ENCODE peak calls at places on chromosome 17, in nine cellular contexts. Q is transverse colon; H is naive thymus-derived CD4-positive, alpha-beta T cell; M is Caco-2; O is AG10803; V is CD8-positive, alpha-beta memory T cell; K is stomach; N is body of pancreas; X is HFF-Myc. E is an unnamed sample.

GRCh38 chr17:34391241-34391640 is 28.2 kb upstream of the CCL1 start:
- DNase-seq in Q (no peak), H (no peak), M (no peak), O (no peak), V (no peak), K (no peak), N (no peak), X (no peak), E (no peak)

GRCh38 chr17:57823469-57824401 is 26.1 kb downstream of the MRPS23 start:
- DNase-seq in Q (no peak), H (no peak), M (no peak), O (peak), V (no peak), K (no peak), N (no peak), X (no peak), E (peak)

GRCh38 chr17:75181608-75182318 is 996 bp downstream of the SUMO2 start:
- DNase-seq in Q (peak), H (no peak), M (peak), O (no peak), V (peak), K (peak), N (no peak), X (no peak), E (no peak)

GRCh38 chr17:77499699-77500435 is 359.1 kb downstream of the SEC14L1 start:
- DNase-seq in Q (peak), H (no peak), M (no peak), O (no peak), V (peak), K (no peak), N (no peak), X (no peak), E (no peak)

GRCh38 chr17:81967533-81968395 is 6.8 kb upstream of the NOTUM start:
- DNase-seq in Q (peak), H (peak), M (peak), O (peak), V (peak), K (peak), N (peak), X (peak), E (peak)

GRCh38 chr17:13558588-13558987 is 43.1 kb downstream of the HS3ST3A1 start:
- DNase-seq in Q (no peak), H (no peak), M (no peak), O (no peak), V (no peak), K (no peak), N (no peak), X (no peak), E (no peak)

GRCh38 chr17:68356520-68356919 is 65.2 kb downstream of the ARSG start:
- DNase-seq in Q (peak), H (peak), M (no peak), O (no peak), V (peak), K (no peak), N (no peak), X (no peak), E (no peak)

GRCh38 chr17:45948881-45949624 is 50.0 kb upstream of the STH start:
- DNase-seq in Q (peak), H (peak), M (peak), O (peak), V (no peak), K (peak), N (peak), X (peak), E (peak)

GRCh38 chr17:77600346-77600745 is 358.2 kb upstream of the TNRC6C start:
- DNase-seq in Q (no peak), H (no peak), M (no peak), O (no peak), V (no peak), K (peak), N (no peak), X (no peak), E (no peak)

GRCh38 chr17:47698749-47699535 is 5.0 kb downstream of the TBKBP1 start:
- DNase-seq in Q (peak), H (peak), M (peak), O (peak), V (peak), K (peak), N (peak), X (no peak), E (peak)

GRCh38 chr17:17738901-17739300 is 57.6 kb downstream of the RAI1 start:
- DNase-seq in Q (peak), H (no peak), M (no peak), O (no peak), V (no peak), K (no peak), N (peak), X (no peak), E (no peak)

GRCh38 chr17:7281953-7282751 is 634 bp downstream of the SLC2A4 start:
- DNase-seq in Q (no peak), H (peak), M (no peak), O (no peak), V (no peak), K (no peak), N (peak), X (no peak), E (no peak)

GRCh38 chr17:72372185-72372584 is 251.4 kb downstream of the SOX9 start:
- DNase-seq in Q (no peak), H (no peak), M (no peak), O (peak), V (no peak), K (no peak), N (no peak), X (no peak), E (no peak)

GRCh38 chr17:60472449-60472848 is 50.2 kb downstream of the CHCT1 start:
- DNase-seq in Q (no peak), H (no peak), M (no peak), O (no peak), V (no peak), K (no peak), N (no peak), X (no peak), E (no peak)

GRCh38 chr17:7560172-7561027 is 1.3 kb upstream of the SENP3 start:
- DNase-seq in Q (peak), H (no peak), M (peak), O (peak), V (peak), K (peak), N (peak), X (no peak), E (peak)

GRCh38 chr17:66654341-66654740 is 180.6 kb upstream of the CACNG5 start:
- DNase-seq in Q (no peak), H (no peak), M (no peak), O (peak), V (no peak), K (no peak), N (no peak), X (no peak), E (peak)

GRCh38 chr17:32142857-32143524 is 689 bp downstream of the RHOT1 start:
- DNase-seq in Q (peak), H (no peak), M (peak), O (peak), V (no peak), K (peak), N (peak), X (no peak), E (peak)

GRCh38 chr17:76578376-76578775 is 7.3 kb downstream of the ST6GALNAC2 start:
- DNase-seq in Q (no peak), H (no peak), M (no peak), O (no peak), V (no peak), K (peak), N (no peak), X (no peak), E (no peak)

GRCh38 chr17:73534575-73534940 is 109.7 kb downstream of the SDK2 start:
- DNase-seq in Q (no peak), H (no peak), M (no peak), O (no peak), V (no peak), K (no peak), N (no peak), X (no peak), E (no peak)

GRCh38 chr17:42097691-42098661 is at the start of gene ZNF385C:
- DNase-seq in Q (no peak), H (peak), M (peak), O (no peak), V (peak), K (peak), N (peak), X (no peak), E (no peak)

GRCh38 chr17:9880582-9880999 is 24.5 kb downstream of the RCVRN start:
- DNase-seq in Q (no peak), H (no peak), M (no peak), O (peak), V (no peak), K (no peak), N (no peak), X (no peak), E (no peak)

GRCh38 chr17:48335858-48336500 is 94.0 kb downstream of the SKAP1 start:
- DNase-seq in Q (no peak), H (peak), M (peak), O (peak), V (no peak), K (no peak), N (no peak), X (peak), E (peak)

GRCh38 chr17:65182233-65182632 is 45.1 kb downstream of the RGS9 start:
- DNase-seq in Q (no peak), H (no peak), M (no peak), O (no peak), V (no peak), K (no peak), N (no peak), X (no peak), E (no peak)

GRCh38 chr17:44645341-44645740 is 10.9 kb upstream of the MEIOC start:
- DNase-seq in Q (no peak), H (no peak), M (no peak), O (no peak), V (no peak), K (no peak), N (no peak), X (no peak), E (no peak)

GRCh38 chr17:9886141-9886930 is 18.7 kb downstream of the RCVRN start:
- DNase-seq in Q (no peak), H (no peak), M (no peak), O (no peak), V (no peak), K (no peak), N (no peak), X (no peak), E (no peak)

GRCh38 chr17:49519781-49520180 is 24.7 kb downstream of the NGFR start:
- DNase-seq in Q (no peak), H (no peak), M (no peak), O (no peak), V (no peak), K (no peak), N (no peak), X (no peak), E (no peak)

GRCh38 chr17:83137523-83137922 is 58.1 kb downstream of the METRNL start:
- DNase-seq in Q (no peak), H (no peak), M (no peak), O (no peak), V (no peak), K (no peak), N (no peak), X (no peak), E (no peak)

GRCh38 chr17:8391711-8392110 is 5.9 kb downstream of the RNF222 start:
- DNase-seq in Q (no peak), H (no peak), M (no peak), O (peak), V (no peak), K (no peak), N (no peak), X (no peak), E (peak)

GRCh38 chr17:71342726-71343125 is 778.1 kb upstream of the SOX9 start:
- DNase-seq in Q (no peak), H (no peak), M (no peak), O (no peak), V (no peak), K (no peak), N (no peak), X (no peak), E (no peak)

GRCh38 chr17:3944485-3945388 is 19.5 kb downstream of the ATP2A3 start:
- DNase-seq in Q (peak), H (peak), M (peak), O (peak), V (no peak), K (peak), N (no peak), X (no peak), E (peak)

GRCh38 chr17:77496401-77496801 is 355.6 kb downstream of the SEC14L1 start:
- DNase-seq in Q (peak), H (no peak), M (no peak), O (no peak), V (peak), K (no peak), N (no peak), X (no peak), E (no peak)

GRCh38 chr17:44348234-44348987 is 3.3 kb downstream of the GRN start:
- DNase-seq in Q (peak), H (no peak), M (no peak), O (peak), V (no peak), K (no peak), N (no peak), X (no peak), E (peak)

GRCh38 chr17:29760279-29760721 is 137.6 kb upstream of the CORO6 start:
- DNase-seq in Q (peak), H (peak), M (peak), O (peak), V (peak), K (no peak), N (no peak), X (no peak), E (peak)
- H3K4me3 ChIP-seq in Q (peak), H (peak), M (peak), O (peak), V (peak), K (peak), N (peak), X (peak), E (peak)

GRCh38 chr17:79871131-79871530 is 31.9 kb upstream of the CBX4 start:
- DNase-seq in Q (no peak), H (no peak), M (no peak), O (no peak), V (no peak), K (no peak), N (no peak), X (no peak), E (no peak)

GRCh38 chr17:79873583-79873982 is 34.3 kb upstream of the CBX4 start:
- DNase-seq in Q (no peak), H (no peak), M (no peak), O (no peak), V (no peak), K (no peak), N (no peak), X (no peak), E (no peak)

GRCh38 chr17:79872762-79873161 is 33.5 kb upstream of the CBX4 start:
- DNase-seq in Q (no peak), H (no peak), M (no peak), O (no peak), V (no peak), K (no peak), N (no peak), X (no peak), E (no peak)

GRCh38 chr17:79866791-79867190 is 27.6 kb upstream of the CBX4 start:
- DNase-seq in Q (no peak), H (no peak), M (no peak), O (no peak), V (no peak), K (no peak), N (no peak), X (no peak), E (no peak)

DNA sequence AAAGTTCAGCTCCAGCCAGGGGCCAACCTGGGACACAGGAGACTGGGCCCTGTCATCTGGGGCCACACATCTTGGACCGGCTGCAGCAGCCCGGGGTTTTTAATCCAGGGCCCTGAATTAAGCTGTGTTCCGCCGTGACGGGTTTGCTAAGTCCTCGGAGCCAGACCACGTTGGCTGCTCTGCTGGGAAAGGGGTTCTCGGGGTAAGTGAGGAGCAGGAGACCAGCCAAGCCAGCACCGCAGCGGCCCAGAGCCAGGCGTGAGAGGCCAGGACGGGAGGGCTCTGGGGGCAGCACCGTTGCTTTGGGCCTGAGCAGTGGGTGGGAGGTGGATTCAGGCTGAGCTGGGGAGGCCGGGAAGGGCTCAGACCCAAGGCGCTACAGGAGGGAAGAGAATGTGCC is 31.3 kb upstream of the CBX4 start:
- DNase-seq in Q (no peak), H (no peak), M (no peak), O (no peak), V (no peak), K (no peak), N (no peak), X (no peak), E (no peak)
- H3K4me3 ChIP-seq in Q (no peak), H (no peak), M (no peak), O (no peak), V (no peak), K (no peak), N (no peak), X (no peak), E (no peak)

GRCh38 chr17:50561796-50562195 is 1.3 kb downstream of the CACNA1G start:
- DNase-seq in Q (no peak), H (peak), M (no peak), O (no peak), V (no peak), K (no peak), N (no peak), X (no peak), E (no peak)
- H3K4me3 ChIP-seq in Q (no peak), H (no peak), M (peak), O (peak), V (no peak), K (peak), N (no peak), X (no peak), E (no peak)

GRCh38 chr17:27380551-27380950 is 75.7 kb upstream of the KSR1 start:
- DNase-seq in Q (no peak), H (no peak), M (no peak), O (no peak), V (no peak), K (no peak), N (no peak), X (no peak), E (no peak)
- H3K4me3 ChIP-seq in Q (peak), H (no peak), M (no peak), O (peak), V (no peak), K (peak), N (no peak), X (peak), E (peak)

GRCh38 chr17:38560503-38561318 is 45.0 kb downstream of the SRCIN1 start:
- DNase-seq in Q (no peak), H (peak), M (no peak), O (peak), V (no peak), K (no peak), N (no peak), X (no peak), E (peak)

GRCh38 chr17:38558751-38559024 is 47.1 kb downstream of the SRCIN1 start:
- DNase-seq in Q (no peak), H (no peak), M (peak), O (no peak), V (no peak), K (no peak), N (no peak), X (no peak), E (no peak)

GRCh38 chr17:38561416-38562214 is 44.1 kb downstream of the SRCIN1 start:
- DNase-seq in Q (no peak), H (no peak), M (no peak), O (no peak), V (no peak), K (no peak), N (no peak), X (no peak), E (no peak)

GRCh38 chr17:38559025-38559879 is 46.5 kb downstream of the SRCIN1 start:
- DNase-seq in Q (peak), H (peak), M (peak), O (peak), V (peak), K (peak), N (peak), X (no peak), E (peak)

GRCh38 chr17:38559880-38560230 is 45.9 kb downstream of the SRCIN1 start:
- DNase-seq in Q (no peak), H (no peak), M (no peak), O (no peak), V (no peak), K (no peak), N (no peak), X (no peak), E (no peak)
- H3K4me3 ChIP-seq in Q (peak), H (peak), M (peak), O (no peak), V (peak), K (peak), N (no peak), X (no peak), E (no peak)

GRCh38 chr17:80455328-80455710 is 21.1 kb downstream of the NPTX1 start:
- DNase-seq in Q (peak), H (no peak), M (no peak), O (no peak), V (peak), K (peak), N (peak), X (no peak), E (no peak)

GRCh38 chr17:80452173-80452915 is 24.1 kb downstream of the NPTX1 start:
- DNase-seq in Q (no peak), H (no peak), M (no peak), O (peak), V (no peak), K (no peak), N (no peak), X (no peak), E (no peak)

GRCh38 chr17:80453980-80454556 is 22.3 kb downstream of the NPTX1 start:
- DNase-seq in Q (no peak), H (no peak), M (peak), O (no peak), V (peak), K (no peak), N (no peak), X (no peak), E (peak)

GRCh38 chr17:80454557-80455327 is 21.7 kb downstream of the NPTX1 start:
- DNase-seq in Q (peak), H (peak), M (peak), O (peak), V (peak), K (peak), N (peak), X (peak), E (peak)

DNA sequence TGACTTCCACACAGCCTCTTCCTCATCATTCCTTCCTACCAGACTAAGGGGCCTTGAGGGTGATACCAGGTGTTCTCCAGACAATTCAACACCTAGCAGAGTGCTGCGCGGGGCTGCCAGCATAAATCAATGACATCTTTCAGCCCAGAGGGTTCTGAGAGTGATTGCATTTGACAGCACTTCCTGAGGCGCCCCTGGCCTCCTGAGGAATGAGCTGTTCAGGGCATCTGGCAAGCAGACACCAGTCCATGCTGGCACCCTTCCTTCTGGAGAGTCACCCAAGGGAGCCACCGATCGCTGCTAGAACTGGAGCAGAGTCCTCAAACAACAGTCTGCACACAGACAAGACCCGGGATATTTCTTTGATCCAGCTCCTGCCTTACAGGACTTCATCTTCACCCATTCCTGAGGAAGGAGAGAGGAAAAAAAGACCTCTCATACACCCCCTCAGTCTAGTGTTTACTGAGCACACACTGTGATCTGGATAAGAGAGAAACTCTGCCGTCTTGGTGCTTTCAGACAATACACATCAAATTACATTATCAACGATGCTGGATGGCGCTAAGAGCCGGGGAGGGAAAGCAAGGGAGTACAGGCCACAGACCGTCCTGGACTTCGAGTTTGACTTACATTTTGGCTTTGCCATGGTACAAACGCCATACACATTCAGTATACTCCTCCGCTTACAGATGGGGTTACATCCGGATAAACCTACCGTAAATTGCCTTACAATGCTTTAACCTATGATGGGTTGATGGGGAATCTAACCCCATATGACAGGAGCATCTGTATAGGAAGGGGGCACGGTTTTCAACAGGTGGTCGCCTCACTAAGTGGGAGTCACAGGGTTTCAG is 23.1 kb downstream of the NPTX1 start:
- DNase-seq in Q (no peak), H (no peak), M (no peak), O (peak), V (no peak), K (no peak), N (peak), X (no peak), E (no peak)
- H3K4me3 ChIP-seq in Q (no peak), H (peak), M (peak), O (peak), V (no peak), K (peak), N (no peak), X (peak), E (peak)

GRCh38 chr17:38354466-38354865 is 2.8 kb downstream of the SOCS7 start:
- DNase-seq in Q (no peak), H (no peak), M (no peak), O (no peak), V (no peak), K (no peak), N (no peak), X (no peak), E (no peak)
- H3K4me3 ChIP-seq in Q (no peak), H (no peak), M (no peak), O (no peak), V (no peak), K (no peak), N (no peak), X (no peak), E (peak)

E was measured in fibroblast of the aortic adventitia.